ENCODE peak calls at places on chromosomes 6 and 20, in five cellular contexts. One of them, this sample, is unnamed.

GRCh38 chr20:17680128-17680835 is 1.8 kb downstream of the RRBP1 start:
- DNase-seq in H1: no peak
- DNase-seq in mesendoderm: peak; percentile 94
- DNase-seq in prostate gland: no peak
- DNase-seq in tibial artery: peak; percentile 57
- DNase-seq in this sample: peak; percentile 43

GRCh38 chr20:61311656-61312387 is 59.8 kb downstream of the CDH4 start:
- DNase-seq in H1: no peak
- DNase-seq in mesendoderm: no peak
- DNase-seq in prostate gland: no peak
- DNase-seq in tibial artery: no peak
- DNase-seq in this sample: no peak

GRCh38 chr6:53189554-53189953 is 40.9 kb upstream of the GCM1 start:
- DNase-seq in H1: no peak
- DNase-seq in mesendoderm: no peak
- DNase-seq in prostate gland: no peak
- DNase-seq in tibial artery: no peak
- DNase-seq in this sample: no peak

GRCh38 chr20:59322813-59323469 is 22.5 kb downstream of the EDN3 start:
- DNase-seq in H1: no peak
- DNase-seq in mesendoderm: no peak
- DNase-seq in prostate gland: no peak
- DNase-seq in tibial artery: no peak
- DNase-seq in this sample: no peak

GRCh38 chr6:110664933-110665332 is 150.3 kb downstream of the CDK19 start:
- DNase-seq in H1: no peak
- DNase-seq in mesendoderm: no peak
- DNase-seq in prostate gland: no peak
- DNase-seq in tibial artery: no peak
- DNase-seq in this sample: no peak

GRCh38 chr6:138371720-138372119 is 6.0 kb upstream of the SMIM28 start:
- DNase-seq in H1: no peak
- DNase-seq in mesendoderm: no peak
- DNase-seq in prostate gland: no peak
- DNase-seq in tibial artery: no peak
- DNase-seq in this sample: no peak

GRCh38 chr6:93176070-93176469 is 243.3 kb downstream of the EPHA7 start:
- DNase-seq in H1: no peak
- DNase-seq in mesendoderm: peak; percentile 5
- DNase-seq in prostate gland: no peak
- DNase-seq in tibial artery: no peak
- DNase-seq in this sample: no peak

GRCh38 chr6:53986165-53986720 is 125.0 kb upstream of the MLIP start:
- DNase-seq in H1: no peak
- DNase-seq in mesendoderm: peak; percentile 54
- DNase-seq in prostate gland: peak; percentile 18
- DNase-seq in tibial artery: peak; percentile 33
- DNase-seq in this sample: peak; percentile 19

GRCh38 chr20:13397300-13397724 is 176.2 kb downstream of the ISM1 start:
- DNase-seq in H1: no peak
- DNase-seq in mesendoderm: no peak
- DNase-seq in prostate gland: no peak
- DNase-seq in tibial artery: no peak
- DNase-seq in this sample: no peak

GRCh38 chr20:50804453-50805348 is 9.8 kb downstream of the BCAS4 start:
- DNase-seq in H1: no peak
- DNase-seq in mesendoderm: no peak
- DNase-seq in prostate gland: no peak
- DNase-seq in tibial artery: no peak
- DNase-seq in this sample: no peak
- H3K36me3 ChIP-seq in H1: no peaks in the 10 kb centered on the region
- H3K36me3 ChIP-seq in mesendoderm: no peaks in the 10 kb centered on the region
- H3K36me3 ChIP-seq in prostate gland: no peaks in the 10 kb centered on the region
- H3K36me3 ChIP-seq in tibial artery: no peaks in the 10 kb centered on the region
- H3K36me3 ChIP-seq in this sample: no peaks in the 10 kb centered on the region

DNA sequence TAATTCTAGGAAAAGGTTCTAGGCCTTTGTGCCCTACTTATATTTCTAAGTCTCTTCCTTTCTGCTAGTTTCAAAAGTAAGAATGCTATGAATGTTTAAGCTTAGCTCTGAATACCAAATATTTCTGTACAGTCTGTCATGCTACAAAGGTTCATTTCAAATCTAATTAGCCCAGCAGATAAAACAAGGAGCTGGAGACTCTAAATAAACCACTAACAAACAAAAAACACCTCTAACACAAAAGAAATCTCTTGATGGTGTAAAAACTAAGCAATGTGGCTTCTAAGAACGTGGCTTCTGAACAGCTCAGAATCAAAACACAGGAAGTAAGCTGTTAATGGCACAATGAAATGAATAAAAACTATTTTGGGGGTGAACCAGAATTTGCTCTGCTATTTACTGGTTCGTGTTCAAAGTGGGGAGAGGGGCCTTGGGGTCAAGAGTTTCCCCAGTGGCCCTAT is 198.3 kb downstream of the BCAS1 start:
- DNase-seq in H1: no peak
- DNase-seq in mesendoderm: no peak
- DNase-seq in prostate gland: no peak
- DNase-seq in tibial artery: no peak
- DNase-seq in this sample: no peak
- H3K4me3 ChIP-seq in H1: no peak overlapping the region
- H3K4me3 ChIP-seq in mesendoderm: no peak overlapping the region
- H3K4me3 ChIP-seq in prostate gland: no peak overlapping the region
- H3K4me3 ChIP-seq in tibial artery: no peak overlapping the region
- H3K4me3 ChIP-seq in this sample: no peak overlapping the region

GRCh38 chr6:46437671-46438221 is 53.5 kb downstream of the RCAN2 start:
- DNase-seq in H1: no peak
- DNase-seq in mesendoderm: peak; percentile 57
- DNase-seq in prostate gland: no peak
- DNase-seq in tibial artery: no peak
- DNase-seq in this sample: no peak
- H3K27ac ChIP-seq in H1: no peak overlapping the region
- H3K27ac ChIP-seq in mesendoderm: no peak overlapping the region
- H3K27ac ChIP-seq in prostate gland: no peak overlapping the region
- H3K27ac ChIP-seq in tibial artery: peak overlapping the region; percentile 83
- H3K27ac ChIP-seq in this sample: peak overlapping the region; percentile 88

DNA sequence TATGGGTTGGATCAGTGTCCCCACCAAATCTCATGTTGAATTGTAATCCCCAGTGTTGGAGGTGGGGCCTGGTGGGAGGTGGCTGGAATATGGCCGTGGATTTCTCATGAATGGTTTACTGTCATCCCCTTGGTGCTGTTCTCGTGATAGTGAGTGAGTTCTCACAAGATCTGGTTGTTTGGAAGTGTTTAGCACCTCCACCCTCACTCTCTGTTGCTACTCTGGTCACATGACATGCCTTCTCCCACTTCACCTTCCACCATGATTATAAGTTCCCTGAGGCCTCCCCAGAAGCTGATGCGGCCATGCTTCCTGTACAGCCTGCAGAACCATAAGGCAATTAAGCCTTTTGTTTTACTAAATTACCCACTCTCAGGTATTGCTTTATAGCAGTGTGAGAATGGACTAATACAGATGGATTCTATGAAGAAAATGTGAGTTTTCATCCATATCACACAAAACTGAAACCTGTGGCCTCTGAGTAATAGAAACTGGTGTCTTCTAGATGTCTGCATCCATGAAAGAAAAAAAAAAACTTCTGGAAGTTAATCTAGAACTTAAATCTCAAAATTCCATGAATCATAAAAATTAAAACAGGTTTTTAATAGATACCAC is 39.3 kb downstream of the MBOAT1 start:
- DNase-seq in H1: no peak
- DNase-seq in mesendoderm: no peak
- DNase-seq in prostate gland: no peak
- DNase-seq in tibial artery: no peak
- DNase-seq in this sample: no peak
- H3K36me3 ChIP-seq in H1: no peaks in the 10 kb centered on the region
- H3K36me3 ChIP-seq in mesendoderm: no peaks in the 10 kb centered on the region
- H3K36me3 ChIP-seq in prostate gland: no peaks in the 10 kb centered on the region
- H3K36me3 ChIP-seq in tibial artery: no peaks in the 10 kb centered on the region
- H3K36me3 ChIP-seq in this sample: no peaks in the 10 kb centered on the region